ENCODE peak calls at places on chromosome 10, in seven cellular contexts. F, J, Y, C, L, U and X are unnamed samples.

GRCh38 chr10:1544929-1545328 is 192.4 kb downstream of the ADARB2 start:
- DNase-seq in F (no peak), J (no peak), Y (no peak), C (no peak), L (no peak), U (no peak), X (no peak)

GRCh38 chr10:12594448-12594944 is 245.1 kb downstream of the CAMK1D start:
- DNase-seq in F (no peak), J (no peak), Y (no peak), C (no peak), L (no peak), U (no peak), X (peak)

GRCh38 chr10:35219906-35220890 is 93.6 kb downstream of the CREM start:
- DNase-seq in F (no peak), J (no peak), Y (no peak), C (no peak), L (no peak), U (no peak), X (no peak)

GRCh38 chr10:97792058-97792721 is 20.4 kb upstream of the SFRP5 start:
- DNase-seq in F (peak), J (peak), Y (no peak), C (peak), L (peak), U (peak), X (peak)

GRCh38 chr10:22611425-22612111 is 102.8 kb downstream of the PIP4K2A start:
- DNase-seq in F (no peak), J (no peak), Y (no peak), C (peak), L (peak), U (no peak), X (peak)

GRCh38 chr10:104809288-104810090 is 168.4 kb downstream of the SORCS3 start:
- DNase-seq in F (no peak), J (peak), Y (no peak), C (no peak), L (peak), U (peak), X (no peak)

GRCh38 chr10:26755443-26755903 is 58.0 kb downstream of the PDSS1 start:
- DNase-seq in F (no peak), J (peak), Y (no peak), C (no peak), L (peak), U (no peak), X (peak)

GRCh38 chr10:31011660-31012022 is 20.0 kb downstream of the ZNF438 start:
- DNase-seq in F (no peak), J (peak), Y (no peak), C (no peak), L (no peak), U (peak), X (no peak)

GRCh38 chr10:102311025-102311420 is 65.7 kb downstream of the GBF1 start:
- DNase-seq in F (no peak), J (no peak), Y (no peak), C (no peak), L (no peak), U (peak), X (no peak)

GRCh38 chr10:72832701-72833100 is 60.8 kb upstream of the OIT3 start:
- DNase-seq in F (no peak), J (no peak), Y (no peak), C (no peak), L (no peak), U (peak), X (no peak)

GRCh38 chr10:123562387-123562786 is 103.8 kb upstream of the GPR26 start:
- DNase-seq in F (no peak), J (no peak), Y (no peak), C (no peak), L (no peak), U (no peak), X (peak)

GRCh38 chr10:79066460-79067240 is 2.1 kb upstream of the ZMIZ1 start:
- DNase-seq in F (no peak), J (peak), Y (no peak), C (no peak), L (no peak), U (peak), X (peak)

GRCh38 chr10:47218803-47219202 is 81.2 kb upstream of the GDF10 start:
- DNase-seq in F (no peak), J (no peak), Y (no peak), C (no peak), L (no peak), U (no peak), X (no peak)

GRCh38 chr10:119283818-119284217 is 76.4 kb downstream of the GRK5 start:
- DNase-seq in F (no peak), J (no peak), Y (no peak), C (no peak), L (peak), U (no peak), X (no peak)

GRCh38 chr10:122236690-122237306 is 34.3 kb upstream of the BTBD16 start:
- DNase-seq in F (no peak), J (no peak), Y (no peak), C (no peak), L (no peak), U (no peak), X (no peak)

GRCh38 chr10:12701696-12702095 is 299.8 kb downstream of the CCDC3 start:
- DNase-seq in F (no peak), J (no peak), Y (no peak), C (no peak), L (no peak), U (no peak), X (no peak)

GRCh38 chr10:11482306-11482705 is 129.1 kb downstream of the USP6NL start:
- DNase-seq in F (no peak), J (no peak), Y (no peak), C (no peak), L (no peak), U (no peak), X (no peak)

GRCh38 chr10:88318803-88319202 is 264.3 kb downstream of the RNLS start:
- DNase-seq in F (no peak), J (peak), Y (no peak), C (no peak), L (peak), U (no peak), X (no peak)

GRCh38 chr10:118045842-118046490 is 775 bp downstream of the RAB11FIP2 start:
- DNase-seq in F (no peak), J (peak), Y (no peak), C (no peak), L (peak), U (peak), X (no peak)

GRCh38 chr10:71865561-71866041 is 14.6 kb upstream of the PSAP start:
- DNase-seq in F (no peak), J (no peak), Y (no peak), C (no peak), L (no peak), U (no peak), X (no peak)

GRCh38 chr10:31172925-31173324 is 141.3 kb upstream of the ZNF438 start:
- DNase-seq in F (no peak), J (no peak), Y (no peak), C (no peak), L (no peak), U (no peak), X (no peak)

GRCh38 chr10:28269842-28270456 is 32.9 kb downstream of the MPP7 start:
- DNase-seq in F (no peak), J (no peak), Y (no peak), C (no peak), L (no peak), U (no peak), X (no peak)

GRCh38 chr10:103652599-103653281 is 159.2 kb downstream of the NEURL1 start:
- DNase-seq in F (peak), J (no peak), Y (no peak), C (no peak), L (no peak), U (no peak), X (no peak)

GRCh38 chr10:89206402-89207180 is 526 bp downstream of the CH25H start:
- DNase-seq in F (no peak), J (peak), Y (no peak), C (peak), L (no peak), U (peak), X (peak)

GRCh38 chr10:28734940-28735759 is 57.8 kb downstream of the BAMBI start:
- DNase-seq in F (no peak), J (peak), Y (peak), C (no peak), L (peak), U (peak), X (no peak)

GRCh38 chr10:71255817-71256660 is 43.7 kb downstream of the UNC5B start:
- DNase-seq in F (peak), J (peak), Y (no peak), C (no peak), L (no peak), U (peak), X (no peak)

GRCh38 chr10:115829501-115830215 is 443.3 kb downstream of the GFRA1 start:
- DNase-seq in F (no peak), J (peak), Y (peak), C (no peak), L (no peak), U (peak), X (no peak)

GRCh38 chr10:683448-684071 is 5.9 kb downstream of the DIP2C start:
- DNase-seq in F (peak), J (peak), Y (peak), C (no peak), L (no peak), U (peak), X (no peak)

GRCh38 chr10:86364551-86365345 is 1.8 kb downstream of the GRID1 start:
- DNase-seq in F (no peak), J (no peak), Y (no peak), C (no peak), L (no peak), U (no peak), X (no peak)

GRCh38 chr10:130772056-130772455 is 539.5 kb downstream of the TCERG1L start:
- DNase-seq in F (no peak), J (no peak), Y (no peak), C (no peak), L (no peak), U (no peak), X (no peak)

GRCh38 chr10:60423920-60424319 is 34.2 kb upstream of the ANK3 start:
- DNase-seq in F (no peak), J (peak), Y (no peak), C (no peak), L (no peak), U (peak), X (no peak)

GRCh38 chr10:91758303-91759146 is 39.7 kb upstream of the TNKS2 start:
- DNase-seq in F (no peak), J (peak), Y (peak), C (no peak), L (peak), U (peak), X (peak)

GRCh38 chr10:73131295-73131694 is 21.0 kb downstream of the NUDT13 start:
- DNase-seq in F (no peak), J (peak), Y (no peak), C (no peak), L (no peak), U (no peak), X (no peak)

GRCh38 chr10:3655528-3655927 is 129.5 kb downstream of the KLF6 start:
- DNase-seq in F (no peak), J (no peak), Y (no peak), C (no peak), L (peak), U (no peak), X (no peak)